ENCODE peak calls at places on chromosomes 1 and 21, in seven cellular contexts. M is PC-3, G is prostate gland, F is Peyer's patch, Z is brain microvascular endothelial cell, X is B cell, R is tibial artery. H is an unnamed sample.
A peak's percentile ranks its signal among the peaks of the same experiment; 100 is the strongest.

GRCh38 chr1:162997499-162998285 is 71.5 kb upstream of the RGS4 start:
- DNase-seq in M (no peak), G (no peak), Z (no peak), X (no peak), R (no peak), F (no peak), H (no peak)

GRCh38 chr21:42369821-42370220 is 3.5 kb upstream of the TFF1 start:
- DNase-seq in G (no peak), M (no peak), R (no peak), F (no peak), Z (no peak), X (peak; percentile 56), H (no peak)

GRCh38 chr1:45979778-45980176 is 152.7 kb downstream of the PIK3R3 start:
- DNase-seq in Z (no peak), X (no peak), R (no peak), F (no peak), G (no peak), M (no peak), H (no peak)

GRCh38 chr1:79235221-79236002 is 228.9 kb upstream of the ADGRL4 start:
- DNase-seq in Z (no peak), R (no peak), M (peak; percentile 31), X (no peak), G (no peak), F (no peak), H (no peak)

GRCh38 chr1:201536542-201536941 is 2.4 kb upstream of the NAV1 start:
- DNase-seq in M (peak; percentile 74), X (peak; percentile 10), G (no peak), R (peak; percentile 85), Z (peak; percentile 86), F (no peak), H (no peak)

GRCh38 chr1:11458811-11459275 is 20.1 kb upstream of the DISP3 start:
- DNase-seq in M (peak; percentile 14), G (peak; percentile 23), Z (no peak), X (no peak), F (no peak), R (no peak), H (no peak)

GRCh38 chr1:38990401-38990745 is 703 bp upstream of the AKIRIN1 start:
- DNase-seq in X (no peak), F (no peak), G (no peak), M (no peak), R (no peak), Z (no peak), H (no peak)

GRCh38 chr21:45033791-45034555 is 40.4 kb upstream of the ADARB1 start:
- DNase-seq in G (no peak), X (no peak), M (no peak), R (peak; percentile 74), Z (peak; percentile 42), F (no peak), H (no peak)

GRCh38 chr1:218315638-218316037 is 29.5 kb upstream of the TGFB2 start:
- DNase-seq in F (no peak), Z (no peak), X (no peak), M (no peak), R (no peak), G (no peak), H (no peak)

GRCh38 chr1:234893725-234894630 is 234.7 kb downstream of the TOMM20 start:
- DNase-seq in X (no peak), F (no peak), R (no peak), Z (peak; percentile 78), M (peak; percentile 70), G (peak; percentile 84), H (no peak)

GRCh38 chr21:30408782-30409494 is 13.1 kb downstream of the KRTAP13-1 start:
- DNase-seq in Z (peak; percentile 47), F (no peak), R (no peak), X (no peak), M (peak; percentile 93), G (peak; percentile 74), H (peak; percentile 27)

GRCh38 chr1:41568204-41568603 is 83.7 kb upstream of the EDN2 start:
- DNase-seq in R (no peak), Z (no peak), F (no peak), G (no peak), X (no peak), M (no peak), H (no peak)

GRCh38 chr1:178311164-178311563 is 185.6 kb downstream of the CLEC20A start:
- DNase-seq in X (no peak), Z (no peak), R (no peak), F (no peak), M (peak; percentile 10), G (no peak), H (no peak)

GRCh38 chr1:119254067-119254720 is 113.7 kb upstream of the WARS2 start:
- DNase-seq in G (no peak), X (no peak), Z (no peak), R (no peak), F (no peak), M (peak; percentile 90), H (no peak)

GRCh38 chr1:62849031-62849430 is 65.1 kb downstream of the ATG4C start:
- DNase-seq in G (no peak), F (no peak), M (peak; percentile 37), R (no peak), X (no peak), Z (no peak), H (no peak)

GRCh38 chr1:90452491-90452890 is 264.6 kb downstream of the BARHL2 start:
- DNase-seq in Z (no peak), X (no peak), M (no peak), F (no peak), R (no peak), G (no peak), H (no peak)

GRCh38 chr1:165892935-165893334 is 65.5 kb downstream of the UCK2 start:
- DNase-seq in F (no peak), R (no peak), M (no peak), Z (no peak), G (no peak), X (no peak), H (no peak)

GRCh38 chr1:1144122-1144842 is 28.4 kb upstream of the C1orf159 start:
- DNase-seq in R (no peak), X (peak; percentile 94), F (peak; percentile 81), G (peak; percentile 45), M (no peak), Z (no peak), H (no peak)

GRCh38 chr1:207027221-207027777 is 5.3 kb downstream of the C1orf116 start:
- DNase-seq in R (no peak), Z (peak; percentile 37), F (no peak), G (no peak), X (no peak), M (peak; percentile 100), H (no peak)

GRCh38 chr1:187517508-187517907 is 688.8 kb downstream of the PLA2G4A start:
- DNase-seq in M (no peak), X (no peak), G (no peak), F (no peak), Z (no peak), R (no peak), H (no peak)

GRCh38 chr1:72184099-72184695 is 98.1 kb downstream of the NEGR1 start:
- DNase-seq in M (no peak), Z (no peak), X (no peak), F (no peak), R (no peak), G (no peak), H (no peak)

GRCh38 chr21:43286196-43286595 is 117.4 kb downstream of the CRYAA start:
- DNase-seq in M (no peak), X (no peak), R (no peak), G (no peak), F (no peak), Z (no peak), H (no peak)

GRCh38 chr1:47738560-47739182 is 258.5 kb downstream of the TRABD2B start:
- DNase-seq in R (no peak), F (no peak), X (no peak), G (peak; percentile 53), Z (no peak), M (peak; percentile 79), H (peak; percentile 82)

GRCh38 chr21:20968391-20968790 is 29.8 kb upstream of the NCAM2 start:
- DNase-seq in X (no peak), R (no peak), G (no peak), F (no peak), Z (no peak), M (no peak), H (no peak)

GRCh38 chr1:222786107-222786506 is 28.7 kb upstream of the DISP1 start:
- DNase-seq in F (no peak), Z (no peak), X (no peak), M (peak; percentile 62), R (no peak), G (no peak), H (no peak)

GRCh38 chr21:37365657-37366487 is 701 bp upstream of the DYRK1A start:
- DNase-seq in F (peak; percentile 42), Z (peak; percentile 20), X (peak; percentile 97), R (peak; percentile 45), M (peak; percentile 81), G (peak; percentile 54), H (peak; percentile 77)

GRCh38 chr21:37367301-37367757 is 756 bp downstream of the DYRK1A start:
- DNase-seq in M (no peak), X (peak; percentile 57), G (no peak), Z (no peak), F (no peak), R (no peak), H (peak; percentile 43)

GRCh38 chr21:37367758-37368535 is 1.4 kb downstream of the DYRK1A start:
- DNase-seq in M (peak; percentile 64), Z (peak; percentile 13), G (peak; percentile 12), X (no peak), F (peak; percentile 25), R (peak; percentile 47), H (peak; percentile 37)

GRCh38 chr21:37364722-37365121 is 1.9 kb upstream of the DYRK1A start:
- DNase-seq in R (no peak), M (no peak), G (no peak), Z (no peak), X (peak; percentile 49), F (peak; percentile 50), H (no peak)

GRCh38 chr21:37366488-37367300 is at the start of gene DYRK1A:
- DNase-seq in F (peak; percentile 97), G (peak; percentile 98), Z (peak; percentile 97), M (peak; percentile 99), R (peak; percentile 99), X (no peak), H (peak; percentile 98)
- TF ChIP-seq CTCF in F (no peak), G (no peak), Z (no peak), M (no peak), R (no peak), X (no peak), H (no peak)

DNA sequence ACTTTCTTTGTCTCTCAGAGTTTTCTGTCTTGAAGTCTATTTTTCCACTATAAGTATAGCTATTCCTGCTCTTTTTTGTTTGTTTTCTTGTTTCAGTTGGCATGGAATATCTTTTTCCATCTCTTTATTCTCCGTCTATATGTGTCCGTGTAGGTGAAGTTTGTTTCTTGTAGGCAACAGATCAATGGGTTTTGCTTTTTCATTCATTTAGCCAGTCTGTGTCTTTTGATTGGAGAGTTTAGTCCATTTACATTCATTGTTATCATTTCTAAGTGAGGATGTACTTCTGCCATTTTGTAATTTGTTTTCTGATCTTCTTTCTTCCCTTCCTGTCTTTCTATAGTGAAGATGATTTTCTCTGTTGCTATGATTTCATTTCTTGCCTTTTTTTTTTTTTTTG is 132.5 kb upstream of the GPR52 start:
- DNase-seq in M (no peak), G (no peak), X (no peak), R (no peak), Z (no peak), F (no peak), H (no peak)
- TF ChIP-seq CTCF in M (no peak), G (no peak), X (no peak), R (no peak), Z (no peak), F (no peak), H (no peak)

GRCh38 chr1:182035097-182035770 is 26.3 kb downstream of the ZNF648 start:
- DNase-seq in G (no peak), Z (no peak), X (no peak), F (no peak), R (no peak), M (no peak), H (no peak)
- TF ChIP-seq CTCF in G (no peak), Z (no peak), X (peak; percentile 15), F (no peak), R (no peak), M (peak; percentile 42), H (no peak)

GRCh38 chr1:192580351-192580962 is 4.9 kb downstream of the RGS1 start:
- DNase-seq in F (no peak), M (peak; percentile 71), G (peak; percentile 19), Z (no peak), X (no peak), R (no peak), H (no peak)
- TF ChIP-seq CTCF in F (no peak), M (peak; percentile 80), G (no peak), Z (peak; percentile 66), X (peak; percentile 31), R (peak; percentile 56), H (no peak)